ENCODE peak calls at places on chromosomes 3 and 15, in seven cellular contexts. Z, H, J, D, V, K and B are unnamed samples.

GRCh38 chr3:43786102-43786952 is 95.6 kb downstream of the ABHD5 start:
- DNase-seq in J (no peak), D (no peak), V (no peak), H (no peak), Z (no peak), K (no peak), B (no peak)

GRCh38 chr3:150346956-150347863 is 60.9 kb upstream of the TSC22D2 start:
- DNase-seq in H (no peak), V (no peak), K (peak), D (no peak), Z (no peak), J (no peak), B (no peak)

GRCh38 chr15:38482572-38482971 is 28.6 kb downstream of the FAM98B start:
- DNase-seq in Z (no peak), V (no peak), H (no peak), K (no peak), J (no peak), D (no peak), B (no peak)

GRCh38 chr15:88630141-88630721 is 8.6 kb upstream of the ISG20 start:
- DNase-seq in Z (no peak), D (no peak), J (no peak), H (no peak), V (no peak), K (no peak), B (no peak)

GRCh38 chr3:20563236-20563635 is 377.2 kb upstream of the SGO1 start:
- DNase-seq in H (no peak), K (no peak), D (no peak), Z (no peak), V (no peak), J (no peak), B (no peak)

GRCh38 chr3:113002676-113003075 is 11.9 kb downstream of the GTPBP8 start:
- DNase-seq in K (no peak), V (no peak), H (no peak), Z (no peak), D (no peak), J (no peak), B (no peak)

GRCh38 chr3:124620600-124621063 is 109.6 kb upstream of the UMPS start:
- DNase-seq in D (peak), Z (no peak), H (peak), K (peak), V (no peak), J (peak), B (no peak)

GRCh38 chr15:75739791-75740190 is 27.1 kb upstream of the CSPG4 start:
- DNase-seq in H (no peak), V (no peak), J (no peak), D (no peak), Z (no peak), K (no peak), B (no peak)

GRCh38 chr15:91852741-91853500 is 587 bp upstream of the SLCO3A1 start:
- DNase-seq in K (peak), Z (peak), V (peak), H (peak), D (peak), J (peak), B (no peak)

GRCh38 chr3:70281663-70282062 is 30.8 kb downstream of the MDFIC2 start:
- DNase-seq in Z (no peak), J (no peak), H (no peak), D (no peak), K (no peak), V (no peak), B (no peak)

GRCh38 chr3:138441742-138442141 is 7.3 kb downstream of the ESYT3 start:
- DNase-seq in H (peak), V (no peak), K (no peak), J (no peak), Z (no peak), D (no peak), B (no peak)

GRCh38 chr15:76060098-76060989 is 559 bp downstream of the TMEM266 start:
- DNase-seq in V (no peak), D (peak), H (no peak), Z (no peak), K (no peak), J (no peak), B (no peak)

GRCh38 chr15:94412979-94413741 is 181.8 kb downstream of the MCTP2 start:
- DNase-seq in K (peak), H (no peak), Z (no peak), J (no peak), V (peak), D (no peak), B (no peak)

GRCh38 chr15:44034334-44034733 is 160.7 kb downstream of the FRMD5 start:
- DNase-seq in J (no peak), H (no peak), V (no peak), D (no peak), K (no peak), Z (no peak), B (no peak)

GRCh38 chr3:17009831-17010230 is 125.1 kb downstream of the PLCL2 start:
- DNase-seq in Z (no peak), J (no peak), D (no peak), K (peak), V (no peak), H (no peak), B (no peak)

GRCh38 chr3:174505266-174505665 is 353.9 kb upstream of the NAALADL2 start:
- DNase-seq in H (no peak), V (no peak), Z (no peak), D (peak), J (no peak), K (no peak), B (no peak)

GRCh38 chr3:117903226-117903625 is 1131.4 kb downstream of the IGSF11 start:
- DNase-seq in Z (no peak), J (no peak), K (peak), H (peak), V (no peak), D (no peak), B (no peak)

GRCh38 chr15:44712108-44713005 is 1.0 kb downstream of the B2M start:
- DNase-seq in D (peak), V (no peak), Z (peak), H (peak), J (peak), K (peak), B (peak)

GRCh38 chr3:101890716-101891115 is 41.4 kb downstream of the NFKBIZ start:
- DNase-seq in Z (no peak), J (no peak), K (peak), H (peak), D (no peak), V (no peak), B (no peak)

DNA sequence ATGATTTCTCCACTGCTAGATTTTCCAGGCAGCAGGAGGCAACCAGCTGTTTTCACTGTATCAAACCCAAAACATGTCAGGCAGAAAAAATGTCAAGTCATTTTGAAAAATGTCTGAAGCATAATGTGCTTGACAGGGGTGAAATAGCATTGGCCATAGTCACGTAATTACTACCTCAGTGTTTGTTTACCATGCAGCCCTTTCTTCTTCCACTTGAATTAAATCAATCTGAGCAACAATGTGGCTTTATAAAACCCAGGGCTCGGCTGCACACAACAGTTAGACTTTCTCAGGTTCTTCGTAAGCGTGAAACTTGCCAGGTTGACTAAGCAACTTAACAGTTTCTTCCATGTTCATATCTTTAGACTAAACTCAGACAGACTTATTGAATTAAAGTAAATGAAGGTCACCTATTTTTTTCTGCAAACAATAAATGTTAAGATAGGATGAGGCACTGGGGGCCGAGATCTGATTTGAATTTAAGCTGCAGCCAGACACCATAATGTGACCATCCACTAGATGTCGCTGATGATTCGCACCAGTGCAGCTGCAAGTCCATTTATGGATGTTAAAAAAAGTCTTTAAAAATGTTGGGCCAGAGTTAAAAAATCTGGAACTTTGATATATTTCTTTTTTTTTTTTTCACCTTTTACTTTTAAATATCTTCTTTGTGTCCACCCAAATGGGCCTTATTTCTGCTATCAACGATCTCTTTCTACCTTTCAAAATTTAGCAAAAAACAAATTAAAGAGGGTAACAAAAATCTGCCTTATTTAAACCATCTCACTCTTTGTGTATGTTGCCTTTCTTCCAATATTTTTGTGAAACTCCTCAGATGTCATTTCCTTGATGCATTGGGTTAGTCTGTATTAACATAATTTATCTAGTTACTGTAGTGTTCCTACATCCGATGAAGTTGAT is 305.9 kb downstream of the CACNA2D3 start:
- DNase-seq in Z (no peak), D (peak), V (peak), H (peak), K (peak), J (peak), B (no peak)
- TF ChIP-seq CTCF in Z (peak), D (peak), V (peak), H (peak), K (peak), J (peak), B (no peak)

GRCh38 chr3:172987268-172987667 is 153.8 kb downstream of the SPATA16 start:
- DNase-seq in Z (no peak), J (no peak), V (no peak), H (no peak), D (no peak), K (no peak), B (no peak)
- TF ChIP-seq CTCF in Z (no peak), J (no peak), V (no peak), H (peak), D (peak), K (no peak), B (no peak)

GRCh38 chr3:81242871-81243270 is 518.6 kb downstream of the GBE1 start:
- DNase-seq in J (no peak), Z (no peak), K (peak), H (peak), D (peak), V (no peak), B (no peak)
- TF ChIP-seq CTCF in J (peak), Z (peak), K (peak), H (peak), D (peak), V (peak), B (no peak)

DNA sequence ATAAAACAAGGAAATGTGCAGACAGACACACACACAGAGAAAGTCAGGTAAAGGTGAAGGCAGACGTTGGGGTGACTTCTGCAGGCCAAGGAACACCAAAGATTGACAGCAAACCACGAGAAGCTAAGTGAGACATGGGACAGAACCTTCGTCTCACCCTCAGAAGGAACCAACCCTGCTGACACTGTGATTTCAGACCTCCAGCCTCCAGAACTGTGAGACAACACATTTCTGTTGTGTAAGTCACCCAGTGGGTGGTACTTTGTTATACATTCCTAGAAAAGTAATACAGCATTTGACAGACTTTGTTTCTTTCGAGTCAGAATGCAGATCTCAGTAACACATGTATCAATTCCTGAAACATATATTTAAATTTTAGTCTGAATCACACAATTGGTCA is 7.1 kb downstream of the WDR72 start:
- DNase-seq in Z (no peak), D (no peak), K (no peak), J (no peak), H (no peak), V (no peak), B (no peak)
- TF ChIP-seq CTCF in Z (no peak), D (no peak), K (no peak), J (no peak), H (no peak), V (no peak), B (no peak)

GRCh38 chr3:128621234-128621633 is 29.4 kb downstream of the RPN1 start:
- DNase-seq in D (no peak), Z (no peak), K (no peak), H (no peak), J (no peak), V (no peak), B (no peak)

GRCh38 chr3:128620268-128620691 is 30.3 kb downstream of the RPN1 start:
- DNase-seq in Z (no peak), K (no peak), H (no peak), D (no peak), J (no peak), V (no peak), B (no peak)

GRCh38 chr3:128623762-128624176 is 26.8 kb downstream of the RPN1 start:
- DNase-seq in Z (no peak), H (no peak), K (peak), J (peak), V (no peak), D (no peak), B (peak)

GRCh38 chr3:128619146-128619890 is 31.3 kb downstream of the RPN1 start:
- DNase-seq in V (no peak), D (no peak), Z (no peak), H (peak), K (peak), J (no peak), B (no peak)

DNA sequence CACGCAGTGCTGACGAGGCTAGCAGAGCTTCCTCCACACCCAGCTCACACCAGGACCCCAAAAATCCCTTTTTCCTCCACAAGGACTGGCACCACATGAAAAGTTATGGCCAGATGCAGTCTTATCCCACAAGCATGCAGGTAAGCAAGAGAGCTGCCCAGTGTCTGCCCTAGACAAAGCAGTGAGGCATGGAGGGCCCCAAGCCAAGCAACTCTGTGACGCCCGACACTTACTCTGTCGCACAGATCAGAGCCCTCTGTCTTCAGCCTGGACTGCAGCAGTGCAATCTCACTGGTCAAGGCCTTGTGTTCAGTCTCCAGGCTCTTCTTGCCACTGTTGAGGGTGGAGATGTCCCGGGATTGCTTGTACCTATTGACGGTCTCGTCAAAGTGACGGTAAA is 28.7 kb downstream of the RPN1 start:
- DNase-seq in H (no peak), Z (no peak), V (no peak), K (no peak), J (no peak), D (no peak), B (no peak)
- TF ChIP-seq CTCF in H (no peak), Z (no peak), V (no peak), K (no peak), J (no peak), D (no peak), B (no peak)

GRCh38 chr3:128193153-128193552 is 39.9 kb downstream of the EEFSEC start:
- DNase-seq in K (no peak), Z (no peak), J (no peak), V (peak), D (no peak), H (no peak), B (no peak)
- TF ChIP-seq CTCF in K (no peak), Z (no peak), J (no peak), V (no peak), D (no peak), H (no peak), B (no peak)

GRCh38 chr3:12192655-12193484 is 34.2 kb upstream of the TIMP4 start:
- DNase-seq in H (no peak), J (no peak), Z (no peak), V (no peak), K (no peak), D (no peak), B (no peak)

GRCh38 chr3:12193485-12194165 is 34.9 kb upstream of the TIMP4 start:
- DNase-seq in J (peak), K (peak), D (peak), Z (no peak), V (no peak), H (peak), B (no peak)

GRCh38 chr3:12194209-12194608 is 35.5 kb upstream of the TIMP4 start:
- DNase-seq in K (peak), H (peak), V (no peak), Z (no peak), D (no peak), J (peak), B (no peak)

GRCh38 chr3:12195231-12195630 is 36.5 kb upstream of the TIMP4 start:
- DNase-seq in D (no peak), J (no peak), K (peak), V (no peak), H (no peak), Z (no peak), B (no peak)

DNA sequence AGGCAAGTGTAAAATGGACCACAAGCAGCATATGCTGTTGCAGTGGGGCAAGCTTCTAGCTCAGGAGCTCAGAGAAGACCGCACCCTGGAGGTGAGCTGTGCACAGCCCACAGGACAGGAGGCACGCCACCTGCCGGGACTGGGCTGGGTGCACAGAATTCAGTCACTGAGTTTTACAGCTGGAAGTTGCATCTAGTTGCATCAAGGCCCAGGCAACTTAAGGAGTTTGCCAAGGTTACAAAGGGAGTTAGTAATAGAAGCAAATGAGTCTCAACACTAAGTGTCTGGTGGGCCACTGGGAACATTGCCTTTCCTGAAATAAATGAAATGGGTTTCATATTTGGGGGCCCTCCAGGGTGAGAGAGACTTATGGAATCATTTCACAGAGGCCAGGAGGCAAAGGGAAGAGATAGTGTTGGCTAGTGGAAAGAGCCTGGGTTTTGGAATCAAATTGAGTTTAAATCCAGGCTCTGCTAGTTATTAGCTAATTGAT is 36.0 kb upstream of the TIMP4 start:
- DNase-seq in V (no peak), H (peak), D (no peak), K (peak), Z (no peak), J (no peak), B (no peak)
- TF ChIP-seq CTCF in V (peak), H (peak), D (peak), K (no peak), Z (no peak), J (no peak), B (no peak)

DNA sequence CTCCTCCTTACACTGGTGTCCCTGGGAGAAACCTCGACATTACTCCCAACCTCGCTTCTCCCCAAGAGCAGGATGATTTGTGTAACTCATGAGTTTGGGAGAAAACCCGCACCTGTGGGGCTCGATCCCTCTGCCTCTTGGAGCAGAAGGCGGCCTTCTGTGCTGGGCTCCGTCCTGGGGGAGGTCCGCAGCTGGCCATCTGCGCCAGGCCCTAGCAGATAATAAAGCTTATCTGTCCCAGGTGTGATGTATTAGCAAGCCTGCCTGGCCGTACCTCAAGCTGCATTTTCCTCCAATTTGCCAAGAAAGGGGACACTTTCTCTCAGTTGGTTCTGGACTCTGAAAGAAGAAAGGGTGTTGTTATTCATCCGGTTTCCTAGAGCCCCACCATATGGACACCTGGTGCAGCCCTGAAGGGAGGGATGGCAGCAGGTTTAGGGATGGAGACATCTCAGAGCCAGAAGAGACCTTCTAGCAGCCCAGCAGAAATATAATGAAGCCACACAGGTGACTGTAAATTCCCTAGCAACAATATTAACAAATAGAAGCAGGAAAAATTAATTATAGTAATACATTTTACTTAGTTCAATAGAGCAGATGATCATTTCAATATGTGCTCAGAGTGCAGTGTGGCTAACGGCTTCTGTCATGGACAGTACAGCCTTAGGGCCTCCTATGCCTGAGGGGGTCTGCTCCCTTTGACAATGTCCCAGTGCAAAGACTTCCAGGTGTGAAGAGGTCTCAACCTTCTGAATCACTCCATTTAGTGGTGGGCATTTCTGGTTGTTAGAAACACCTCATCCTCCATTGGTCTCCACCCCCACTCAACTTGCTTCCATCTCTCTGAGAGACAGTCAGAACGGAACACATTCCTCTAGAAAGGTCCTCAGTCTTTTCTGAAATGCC is 94.8 kb downstream of the CPN2 start:
- DNase-seq in J (no peak), Z (no peak), H (no peak), K (no peak), V (no peak), D (no peak), B (no peak)
- TF ChIP-seq CTCF in J (no peak), Z (no peak), H (no peak), K (no peak), V (no peak), D (no peak), B (no peak)

DNA sequence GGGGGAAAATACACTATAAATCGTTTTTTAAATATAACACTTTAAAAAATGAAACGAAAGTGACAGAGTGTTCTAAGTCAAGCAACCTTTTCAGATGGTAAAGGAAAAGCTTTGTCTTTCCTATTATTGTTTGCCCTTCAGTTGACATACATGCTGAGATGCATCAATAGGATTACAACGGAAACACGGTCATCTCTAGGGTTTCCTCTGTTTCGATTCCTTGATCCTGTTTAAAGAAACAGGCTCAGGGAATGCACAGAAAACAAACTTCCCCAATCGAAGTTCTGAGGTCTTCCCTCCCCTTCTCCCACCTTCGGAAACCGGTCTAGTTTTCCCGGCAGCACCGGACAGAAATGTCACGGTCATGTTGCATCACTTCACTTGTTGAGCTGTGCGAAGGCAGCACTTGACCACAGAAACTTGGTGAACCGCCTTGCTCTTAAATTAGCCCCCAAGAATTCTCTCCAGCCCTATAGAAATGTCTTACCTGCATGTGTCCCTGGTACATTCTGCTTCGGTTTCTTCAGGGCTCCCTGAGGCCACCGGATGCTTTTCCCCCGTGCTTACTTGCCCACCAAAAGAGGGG is 552 bp downstream of the PEX5L start:
- DNase-seq in J (no peak), H (no peak), K (no peak), V (peak), Z (no peak), D (peak), B (no peak)
- TF ChIP-seq CTCF in J (no peak), H (no peak), K (peak), V (no peak), Z (no peak), D (no peak), B (no peak)